ENCODE peak calls at places on chromosomes 6 and 20, in six cellular contexts. W is mucosa of descending colon; P is stimulated activated CD4-positive, alpha-beta T cell treated with anti-CD3 and anti-CD28 coated beads, TNF-alpha, amount 100 ng/mL, for 4 hours; G is pancreas; Y is coronary artery; C is ELR. I is an unnamed sample.

GRCh38 chr20:22490287-22491187 is 93.8 kb downstream of the FOXA2 start:
- DNase-seq in P (no peak), W (peak), Y (no peak), C (no peak), G (peak), I (peak)

GRCh38 chr6:16064687-16065086 is 64.2 kb upstream of the MYLIP start:
- DNase-seq in W (no peak), G (no peak), Y (no peak), P (no peak), C (no peak), I (peak)

GRCh38 chr20:2109425-2110210 is 8.0 kb downstream of the STK35 start:
- DNase-seq in C (no peak), Y (no peak), P (no peak), G (no peak), W (peak), I (peak)

GRCh38 chr6:138429731-138430130 is 25.7 kb downstream of the HEBP2 start:
- DNase-seq in G (no peak), Y (no peak), P (no peak), W (no peak), C (no peak), I (peak)

GRCh38 chr6:24890471-24890870 is 45.3 kb downstream of the RIPOR2 start:
- DNase-seq in C (no peak), W (no peak), Y (no peak), G (no peak), P (no peak), I (no peak)

GRCh38 chr6:109009761-109010612 is 84.7 kb downstream of the SESN1 start:
- DNase-seq in G (no peak), C (no peak), P (no peak), Y (no peak), W (no peak), I (no peak)

GRCh38 chr6:7904654-7905319 is 5.8 kb downstream of the TXNDC5 start:
- DNase-seq in Y (no peak), P (no peak), W (no peak), C (no peak), G (peak), I (peak)

GRCh38 chr6:26197736-26198625 is 110.8 kb downstream of the HFE start:
- DNase-seq in Y (no peak), C (peak), W (peak), P (no peak), G (no peak), I (peak)

GRCh38 chr6:157800420-157801237 is 22.4 kb upstream of the SNX9 start:
- DNase-seq in C (peak), Y (no peak), W (no peak), P (peak), G (no peak), I (no peak)

GRCh38 chr20:57166568-57167291 is 99.7 kb downstream of the BMP7 start:
- DNase-seq in W (no peak), C (peak), P (no peak), Y (no peak), G (no peak), I (no peak)

GRCh38 chr6:1950631-1951030 is 294.8 kb downstream of the GMDS start:
- DNase-seq in W (no peak), G (no peak), C (no peak), P (no peak), Y (no peak), I (no peak)

GRCh38 chr6:3501826-3502505 is 45.1 kb upstream of the SLC22A23 start:
- DNase-seq in G (no peak), C (no peak), Y (no peak), W (no peak), P (no peak), I (no peak)

I was measured in dermis blood vessel endothelial cell.